ENCODE peak calls at places on chromosomes 1 and 21, in four cellular contexts. F, P, Z and U are unnamed samples.

GRCh38 chr1:6447818-6448748 is 17.9 kb downstream of the TNFRSF25 start:
- DNase-seq in F (no peak), P (no peak), Z (no peak), U (no peak)

GRCh38 chr1:192401832-192402231 is 85.0 kb downstream of the RGS21 start:
- DNase-seq in Z (no peak), F (no peak), P (no peak), U (peak)

GRCh38 chr1:168261390-168261789 is 19.3 kb upstream of the TBX19 start:
- DNase-seq in P (no peak), F (no peak), Z (peak), U (peak)

GRCh38 chr21:31278511-31279155 is 65.4 kb downstream of the TIAM1 start:
- DNase-seq in P (no peak), F (no peak), Z (no peak), U (no peak)

GRCh38 chr1:47934243-47934805 is 62.9 kb downstream of the TRABD2B start:
- DNase-seq in F (peak), Z (no peak), P (no peak), U (no peak)

GRCh38 chr1:27522148-27522859 is 32.3 kb upstream of the WASF2 start:
- DNase-seq in P (no peak), Z (no peak), F (no peak), U (peak)

GRCh38 chr21:42798106-42798505 is 81.2 kb downstream of the WDR4 start:
- DNase-seq in Z (no peak), P (no peak), F (no peak), U (no peak)

GRCh38 chr1:69175078-69175477 is 392.6 kb upstream of the LRRC7 start:
- DNase-seq in F (no peak), Z (no peak), P (no peak), U (no peak)

GRCh38 chr1:24416666-24417391 is 1.2 kb downstream of the NIPAL3 start:
- DNase-seq in Z (peak), P (no peak), F (no peak), U (peak)

GRCh38 chr1:214463596-214463995 is 87.8 kb downstream of the PTPN14 start:
- DNase-seq in Z (no peak), F (no peak), P (no peak), U (no peak)

GRCh38 chr1:204266504-204267034 is 52.8 kb upstream of the GOLT1A start:
- DNase-seq in Z (no peak), P (no peak), F (no peak), U (peak)

GRCh38 chr1:228939881-228940392 is 204.7 kb downstream of the RHOU start:
- DNase-seq in F (no peak), Z (no peak), P (no peak), U (no peak)

GRCh38 chr1:225486856-225487255 is 59.0 kb upstream of the LBR start:
- DNase-seq in P (no peak), F (no peak), Z (no peak), U (no peak)

GRCh38 chr1:53372501-53372951 is 44.7 kb upstream of the LRP8 start:
- DNase-seq in F (peak), P (no peak), Z (no peak), U (no peak)

GRCh38 chr1:18640228-18641004 is 9.8 kb downstream of the PAX7 start:
- DNase-seq in F (no peak), P (no peak), Z (no peak), U (no peak)

GRCh38 chr1:51330331-51331201 is at the start of gene TTC39A:
- DNase-seq in Z (no peak), P (no peak), F (no peak), U (peak)

GRCh38 chr1:111707906-111708305 is 31.3 kb downstream of the INKA2 start:
- DNase-seq in P (no peak), F (no peak), Z (no peak), U (no peak)

GRCh38 chr21:17495680-17496079 is 17.2 kb upstream of the CXADR start:
- DNase-seq in F (no peak), Z (no peak), P (no peak), U (no peak)

GRCh38 chr1:21930629-21931170 is 6.4 kb downstream of the HSPG2 start:
- DNase-seq in Z (no peak), P (no peak), F (no peak), U (no peak)

GRCh38 chr1:169368406-169368769 is 393 bp downstream of the BLZF1 start:
- DNase-seq in P (no peak), Z (no peak), F (no peak), U (no peak)

GRCh38 chr1:29310616-29311180 is 74.4 kb downstream of the PTPRU start:
- DNase-seq in Z (no peak), F (no peak), P (no peak), U (no peak)

GRCh38 chr1:9842781-9843575 is 19.2 kb upstream of the CLSTN1 start:
- DNase-seq in P (no peak), F (no peak), Z (no peak), U (no peak)